ENCODE peak calls at places on chromosomes 1 and 21, in four cellular contexts. H is astrocyte of the spinal cord, F is neural progenitor cell, Y is cardiac fibroblast. B is an unnamed sample.

GRCh38 chr1:87141556-87141955 is 187.1 kb upstream of the LMO4 start:
- DNase-seq in H (no peak), F (no peak), Y (no peak), B (no peak)

GRCh38 chr1:76053021-76053420 is 21.5 kb upstream of the ST6GALNAC3 start:
- DNase-seq in H (no peak), F (peak; percentile 37), Y (no peak), B (no peak)

GRCh38 chr1:25004355-25004754 is 74.3 kb upstream of the RUNX3 start:
- DNase-seq in H (no peak), F (no peak), Y (no peak), B (no peak)

GRCh38 chr21:46063227-46063626 is 34.7 kb upstream of the COL6A2 start:
- DNase-seq in H (no peak), F (no peak), Y (no peak), B (no peak)

GRCh38 chr1:115325876-115326275 is 12.2 kb downstream of the NGF start:
- DNase-seq in H (no peak), F (no peak), Y (peak; percentile 32), B (no peak)

GRCh38 chr1:247448107-247448778 is 9.7 kb downstream of the OR2B11 start:
- DNase-seq in H (peak; percentile 75), F (peak; percentile 56), Y (peak; percentile 76), B (peak; percentile 39)

GRCh38 chr1:195376190-195376589 is 1232.0 kb downstream of the KCNT2 start:
- DNase-seq in H (no peak), F (no peak), Y (no peak), B (no peak)

GRCh38 chr1:238111521-238111920 is 220.8 kb upstream of the ZP4 start:
- DNase-seq in H (no peak), F (no peak), Y (no peak), B (no peak)

GRCh38 chr1:205257735-205258134 is 30.0 kb downstream of the TMCC2 start:
- DNase-seq in H (no peak), F (no peak), Y (no peak), B (no peak)

GRCh38 chr1:11535761-11536572 is 57.0 kb downstream of the DISP3 start:
- DNase-seq in H (no peak), F (no peak), Y (no peak), B (no peak)

GRCh38 chr1:167219646-167220536 is 795 bp upstream of the POU2F1 start:
- DNase-seq in H (peak; percentile 65), F (peak; percentile 97), Y (peak; percentile 69), B (peak; percentile 88)

GRCh38 chr1:51867479-51868232 is 10.9 kb downstream of the NRDC start:
- DNase-seq in H (no peak), F (no peak), Y (no peak), B (no peak)

GRCh38 chr1:222339371-222339947 is 208.4 kb downstream of the HHIPL2 start:
- DNase-seq in H (no peak), F (no peak), Y (no peak), B (no peak)

GRCh38 chr1:87249803-87250202 is 78.9 kb upstream of the LMO4 start:
- DNase-seq in H (no peak), F (no peak), Y (no peak), B (no peak)

GRCh38 chr1:200665851-200666250 is 3.9 kb downstream of the DDX59 start:
- DNase-seq in H (no peak), F (no peak), Y (peak; percentile 57), B (no peak)

GRCh38 chr1:203104789-203105188 is 19.0 kb upstream of the MYOG start:
- DNase-seq in H (no peak), F (no peak), Y (no peak), B (no peak)

GRCh38 chr1:200877839-200878551 is 5.2 kb downstream of the GPR25 start:
- DNase-seq in H (no peak), F (no peak), Y (no peak), B (no peak)

GRCh38 chr1:234543442-234544093 is 64.6 kb upstream of the TARBP1 start:
- DNase-seq in H (no peak), F (no peak), Y (no peak), B (no peak)
- TF ChIP-seq CTCF in H (no peak), F (no peak), Y (no peak), B (no peak)

GRCh38 chr1:184340984-184341383 is 45.8 kb upstream of the C1orf21 start:
- DNase-seq in H (no peak), F (no peak), Y (peak; percentile 5), B (no peak)
- TF ChIP-seq CTCF in H (peak; percentile 18), F (peak; percentile 42), Y (peak; percentile 32), B (no peak)

DNA sequence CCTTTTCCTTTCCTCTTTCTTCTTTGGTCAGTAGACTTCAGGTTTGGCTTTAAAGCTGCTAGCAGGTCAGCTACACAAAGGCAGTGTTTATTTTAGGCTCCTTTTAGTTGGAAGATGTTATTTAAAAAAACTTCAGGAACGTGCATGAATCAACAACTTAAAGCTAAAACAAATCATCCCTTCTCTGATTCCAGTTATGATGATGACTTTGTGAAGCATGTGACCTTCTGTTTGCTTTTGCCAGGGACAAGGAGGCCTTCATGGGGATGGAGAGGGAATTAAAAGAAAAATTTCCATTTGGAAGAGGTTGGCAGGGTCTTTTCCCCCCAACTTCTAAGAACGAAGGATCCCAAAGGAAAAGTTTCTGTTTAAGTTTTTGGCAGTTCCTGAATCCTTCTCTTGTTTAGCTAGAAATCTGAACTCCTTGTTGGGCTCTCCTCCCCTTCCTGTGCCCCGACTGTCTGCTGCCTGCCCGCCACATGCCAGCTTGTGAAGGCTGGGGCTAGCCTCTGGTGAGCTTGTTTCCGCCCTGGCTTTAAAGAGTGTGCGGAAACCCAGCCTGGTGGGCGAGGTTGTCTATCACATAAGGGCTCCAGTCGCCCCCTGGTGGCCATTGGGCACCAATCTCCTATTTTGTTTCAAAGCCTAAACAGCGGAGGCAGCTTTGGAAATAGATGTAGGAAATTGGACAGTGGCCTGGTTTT is 9.5 kb downstream of the ATP8B2 start:
- DNase-seq in H (peak; percentile 80), F (peak; percentile 94), Y (peak; percentile 91), B (peak; percentile 86)
- TF ChIP-seq CTCF in H (peak; percentile 89), F (peak; percentile 97), Y (peak; percentile 87), B (peak; percentile 86)

GRCh38 chr1:179105393-179105792 is 23.5 kb downstream of the TOR3A start:
- DNase-seq in H (no peak), F (peak; percentile 41), Y (no peak), B (no peak)
- TF ChIP-seq CTCF in H (peak; percentile 52), F (peak; percentile 54), Y (peak; percentile 47), B (no peak)

DNA sequence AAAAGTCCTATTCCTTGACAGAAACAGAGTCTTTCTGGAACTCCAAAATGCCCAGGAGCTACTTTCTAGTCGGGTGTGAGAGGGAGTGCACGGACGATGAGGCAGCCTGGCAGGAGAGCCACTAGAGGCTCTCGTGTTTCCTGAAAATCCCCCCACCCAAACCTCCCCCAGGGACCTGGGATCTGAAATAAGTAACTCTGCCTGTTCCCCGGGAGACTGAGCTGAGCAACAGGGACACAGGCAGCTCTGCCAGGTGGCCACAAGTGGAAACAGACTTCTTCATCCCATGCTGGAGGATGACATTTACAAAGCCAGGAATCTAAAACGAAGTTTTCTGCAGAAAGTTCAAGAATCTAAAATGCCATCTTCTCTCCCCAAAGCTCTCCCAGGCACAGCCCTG is 77.1 kb downstream of the ITPKB start:
- DNase-seq in H (no peak), F (no peak), Y (peak; percentile 24), B (peak; percentile 26)
- TF ChIP-seq CTCF in H (peak; percentile 16), F (no peak), Y (no peak), B (no peak)

DNA sequence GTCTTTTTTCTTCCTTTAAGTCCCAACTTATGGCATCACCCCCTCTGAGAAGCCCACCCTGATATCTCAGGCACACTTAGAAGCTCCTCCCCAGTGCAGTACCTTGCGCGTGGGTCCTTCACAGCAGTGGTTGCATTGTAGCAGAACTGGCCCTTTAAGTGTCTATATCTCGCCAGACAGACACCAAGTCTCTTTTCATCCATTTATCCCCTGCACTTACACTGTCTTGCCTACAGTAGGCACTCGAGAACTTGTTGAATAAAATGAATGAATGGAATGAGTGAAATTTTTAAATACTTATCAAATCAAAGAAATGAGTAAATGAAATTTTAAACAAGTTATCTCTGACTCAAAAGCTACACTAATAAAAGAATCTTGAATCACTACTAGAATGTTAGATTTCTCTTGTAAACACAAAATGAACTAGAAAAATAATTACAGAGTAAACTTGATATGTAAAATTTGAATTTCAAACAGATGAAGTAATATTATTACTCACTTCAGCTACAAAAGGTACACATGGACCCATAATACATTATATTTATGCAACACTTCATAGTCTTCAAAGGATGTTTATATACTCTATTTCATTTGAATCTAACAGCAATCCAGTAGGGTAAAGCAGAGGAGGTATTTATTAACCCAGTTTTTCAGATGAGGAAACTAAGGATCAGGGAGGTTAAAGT is 54.7 kb upstream of the MAN1A2 start:
- DNase-seq in H (peak; percentile 6), F (peak; percentile 21), Y (peak; percentile 63), B (no peak)
- TF ChIP-seq CTCF in H (peak; percentile 44), F (peak; percentile 43), Y (peak; percentile 76), B (peak; percentile 17)

DNA sequence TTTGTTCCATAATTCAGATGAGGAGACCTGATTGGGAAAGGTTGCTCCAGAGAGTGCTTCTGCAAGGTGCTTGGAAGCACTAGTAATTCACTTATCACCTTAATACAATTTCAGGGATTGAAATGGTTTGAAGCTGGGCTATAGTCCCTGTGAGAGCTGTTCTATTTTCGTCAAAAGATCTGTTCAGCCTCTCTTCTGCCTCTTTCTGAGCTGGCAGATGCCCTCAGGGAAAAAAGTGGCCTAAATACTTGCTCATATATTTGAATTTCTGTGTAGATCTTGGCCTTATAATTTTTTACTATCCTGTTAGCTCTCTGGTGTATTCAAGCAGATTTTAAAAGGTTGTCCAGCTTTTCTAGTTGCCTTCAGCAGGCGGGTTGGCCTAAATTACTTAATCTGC is 22.3 kb downstream of the C1orf146 start:
- DNase-seq in H (no peak), F (no peak), Y (no peak), B (no peak)
- TF ChIP-seq CTCF in H (no peak), F (no peak), Y (no peak), B (no peak)

B was measured in nephron progenitor cell.